ENCODE peak calls at places on chromosome 11, in ten cellular contexts. B is nephron progenitor cell; P is stimulated activated CD4-positive, alpha-beta T cell treated with anti-CD3 and anti-CD28 coated beads, Interleukin-2, amount 100 ng/mL, for 24 hours; W is sciatic nerve; Q is AG10803; I is NCI-H524; L is coronary artery; T is GM12865; J is H54; Y is NAMALWA. D is an unnamed sample.

GRCh38 chr11:121105063-121105480 is 4.0 kb downstream of the TECTA start:
- DNase-seq in B (no peak), P (no peak), W (no peak), Q (peak), I (no peak), L (no peak), T (no peak), J (no peak), Y (no peak), D (no peak)

GRCh38 chr11:119873761-119874421 is 144.9 kb upstream of the NECTIN1 start:
- DNase-seq in B (no peak), P (no peak), W (no peak), Q (no peak), I (no peak), L (no peak), T (no peak), J (no peak), Y (no peak), D (no peak)

GRCh38 chr11:119416606-119417580 is 6.1 kb downstream of the THY1 start:
- DNase-seq in B (no peak), P (no peak), W (no peak), Q (peak), I (no peak), L (no peak), T (no peak), J (peak), Y (no peak), D (no peak)

GRCh38 chr11:126733685-126734084 is 266.9 kb downstream of the KIRREL3 start:
- DNase-seq in B (no peak), P (no peak), W (no peak), Q (peak), I (no peak), L (no peak), T (no peak), J (no peak), Y (no peak), D (no peak)

GRCh38 chr11:2312232-2313042 is 10.6 kb downstream of the TSPAN32 start:
- DNase-seq in B (no peak), P (no peak), W (peak), Q (peak), I (no peak), L (peak), T (no peak), J (peak), Y (no peak), D (no peak)

GRCh38 chr11:47225552-47226137 is 10.9 kb downstream of the DDB2 start:
- DNase-seq in B (no peak), P (peak), W (no peak), Q (no peak), I (no peak), L (no peak), T (peak), J (no peak), Y (no peak), D (no peak)

GRCh38 chr11:12963789-12964536 is 45.2 kb upstream of the RASSF10 start:
- DNase-seq in B (peak), P (peak), W (peak), Q (peak), I (peak), L (no peak), T (peak), J (peak), Y (peak), D (peak)

GRCh38 chr11:114326776-114327175 is 30.6 kb downstream of the NNMT start:
- DNase-seq in B (no peak), P (no peak), W (no peak), Q (no peak), I (no peak), L (no peak), T (no peak), J (no peak), Y (no peak), D (no peak)

GRCh38 chr11:47852053-47852452 is 3.9 kb upstream of the NUP160 start:
- DNase-seq in B (no peak), P (no peak), W (no peak), Q (no peak), I (no peak), L (no peak), T (no peak), J (no peak), Y (no peak), D (no peak)

GRCh38 chr11:1921576-1922141 is 2.2 kb downstream of the TNNT3 start:
- DNase-seq in B (no peak), P (no peak), W (no peak), Q (peak), I (no peak), L (no peak), T (no peak), J (no peak), Y (no peak), D (no peak)

GRCh38 chr11:62805991-62806441 is 776 bp upstream of the NXF1 start:
- DNase-seq in B (no peak), P (peak), W (no peak), Q (no peak), I (peak), L (no peak), T (peak), J (no peak), Y (no peak), D (peak)

GRCh38 chr11:133946541-133947297 is 10.0 kb downstream of the IGSF9B start:
- DNase-seq in B (no peak), P (peak), W (no peak), Q (no peak), I (peak), L (no peak), T (no peak), J (no peak), Y (no peak), D (peak)

GRCh38 chr11:77082838-77083552 is 16.2 kb downstream of the CAPN5 start:
- DNase-seq in B (no peak), P (peak), W (peak), Q (peak), I (no peak), L (no peak), T (no peak), J (no peak), Y (no peak), D (peak)

GRCh38 chr11:2269601-2270321 is 627 bp downstream of the ASCL2 start:
- DNase-seq in B (peak), P (peak), W (peak), Q (peak), I (peak), L (peak), T (no peak), J (no peak), Y (no peak), D (peak)

GRCh38 chr11:77457340-77457739 is 16.6 kb downstream of the PAK1 start:
- DNase-seq in B (no peak), P (no peak), W (no peak), Q (no peak), I (no peak), L (no peak), T (no peak), J (no peak), Y (no peak), D (no peak)

GRCh38 chr11:117459121-117459978 is 131.7 kb downstream of the CEP164 start:
- DNase-seq in B (no peak), P (no peak), W (peak), Q (no peak), I (no peak), L (no peak), T (no peak), J (no peak), Y (no peak), D (no peak)

GRCh38 chr11:130762342-130763037 is 153.8 kb downstream of the SNX19 start:
- DNase-seq in B (no peak), P (no peak), W (no peak), Q (no peak), I (no peak), L (peak), T (no peak), J (no peak), Y (no peak), D (no peak)